ENCODE peak calls at places on chromosome 1, in six cellular contexts. U is neuronal stem cell, V is Peyer's patch, K is kidney, W is tibial nerve, P is suprapubic skin. X is an unnamed sample.
A peak's percentile ranks its signal among the peaks of the same experiment; 100 is the strongest.

GRCh38 chr1:111222308-111223125 is 5.0 kb upstream of the CHI3L2 start:
- DNase-seq in U (peak; percentile 71), V (peak; percentile 92), K (peak; percentile 88), W (peak; percentile 71), P (peak; percentile 90), X (peak; percentile 23)

GRCh38 chr1:89974701-89975470 is 20.0 kb upstream of the ZNF326 start:
- DNase-seq in U (no peak), V (no peak), K (no peak), W (no peak), P (no peak), X (no peak)

GRCh38 chr1:244012232-244012631 is 38.9 kb upstream of the ZBTB18 start:
- DNase-seq in U (no peak), V (no peak), K (no peak), W (no peak), P (no peak), X (no peak)

GRCh38 chr1:912740-913301 is 10.9 kb upstream of the SAMD11 start:
- DNase-seq in U (no peak), V (peak; percentile 45), K (peak; percentile 64), W (no peak), P (no peak), X (no peak)

GRCh38 chr1:24909388-24909898 is 20.6 kb downstream of the RUNX3 start:
- DNase-seq in U (peak; percentile 44), V (peak; percentile 84), K (peak; percentile 67), W (peak; percentile 44), P (no peak), X (no peak)

GRCh38 chr1:151611288-151611790 is 511 bp upstream of the SNX27 start:
- DNase-seq in U (no peak), V (peak; percentile 58), K (no peak), W (peak; percentile 72), P (no peak), X (no peak)

GRCh38 chr1:236142358-236143103 is at the start of gene GPR137B:
- DNase-seq in U (peak; percentile 43), V (peak; percentile 74), K (no peak), W (peak; percentile 26), P (no peak), X (no peak)

GRCh38 chr1:240100351-240100750 is 8.7 kb downstream of the FMN2 start:
- DNase-seq in U (no peak), V (no peak), K (no peak), W (no peak), P (no peak), X (no peak)

GRCh38 chr1:80217377-80217986 is 1211.0 kb upstream of the ADGRL4 start:
- DNase-seq in U (peak; percentile 5), V (no peak), K (no peak), W (peak; percentile 8), P (no peak), X (peak; percentile 49)

GRCh38 chr1:58695206-58695605 is 4.7 kb downstream of the MYSM1 start:
- DNase-seq in U (no peak), V (no peak), K (no peak), W (no peak), P (no peak), X (no peak)

GRCh38 chr1:38025664-38026063 is 13.1 kb downstream of the UTP11 start:
- DNase-seq in U (no peak), V (no peak), K (no peak), W (no peak), P (no peak), X (no peak)

GRCh38 chr1:36487906-36488305 is 5.2 kb upstream of the CSF3R start:
- DNase-seq in U (no peak), V (no peak), K (no peak), W (no peak), P (no peak), X (no peak)

GRCh38 chr1:58583496-58583895 is 6.4 kb upstream of the TACSTD2 start:
- DNase-seq in U (no peak), V (no peak), K (no peak), W (no peak), P (no peak), X (no peak)

DNA sequence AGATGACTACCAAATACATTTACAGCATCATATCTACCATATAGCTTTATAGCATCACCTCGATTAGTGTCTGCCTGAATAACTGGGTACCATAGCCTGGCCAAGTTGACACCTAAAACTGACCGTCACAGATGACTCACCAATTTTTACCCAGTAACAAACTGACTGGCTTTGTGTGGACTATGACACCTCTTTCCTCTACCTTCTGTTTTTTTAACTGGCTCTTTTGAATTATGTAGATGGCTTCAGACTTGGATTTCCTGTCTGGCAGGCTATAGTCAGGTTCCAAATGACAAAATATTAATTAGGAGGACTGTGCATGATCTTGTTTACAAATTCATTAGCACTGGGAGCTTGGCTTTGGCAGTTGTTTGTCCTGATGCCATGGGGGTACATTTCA is 360.3 kb downstream of the TGFB2 start:
- DNase-seq in U (no peak), V (no peak), K (no peak), W (no peak), P (no peak), X (no peak)
- H3K27ac ChIP-seq in U (no peak overlapping the region), V (no peak overlapping the region), K (no peak overlapping the region), W (peak overlapping the region; percentile 41), P (no peak overlapping the region), X (no peak overlapping the region)

GRCh38 chr1:14945132-14946010 is 208.2 kb upstream of the TMEM51 start:
- DNase-seq in U (no peak), V (no peak), K (peak; percentile 90), W (no peak), P (no peak), X (no peak)

GRCh38 chr1:14946567-14947285 is 206.8 kb upstream of the TMEM51 start:
- DNase-seq in U (no peak), V (no peak), K (peak; percentile 77), W (no peak), P (no peak), X (no peak)

GRCh38 chr1:14943516-14943851 is 210.1 kb upstream of the TMEM51 start:
- DNase-seq in U (no peak), V (no peak), K (no peak), W (no peak), P (no peak), X (no peak)

GRCh38 chr1:14946011-14946359 is 207.6 kb upstream of the TMEM51 start:
- DNase-seq in U (no peak), V (no peak), K (no peak), W (no peak), P (no peak), X (no peak)

GRCh38 chr1:14944471-14944981 is 209.0 kb upstream of the TMEM51 start:
- DNase-seq in U (no peak), V (no peak), K (peak; percentile 65), W (no peak), P (no peak), X (no peak)
- H3K27ac ChIP-seq in U (peak overlapping the region; percentile 54), V (peak overlapping the region; percentile 38), K (peak overlapping the region; percentile 82), W (peak overlapping the region; percentile 82), P (peak overlapping the region; percentile 88), X (no peak overlapping the region)

GRCh38 chr1:172556461-172556860 is 23.5 kb downstream of the SUCO start:
- DNase-seq in U (no peak), V (no peak), K (no peak), W (no peak), P (no peak), X (no peak)
- H3K27ac ChIP-seq in U (no peak overlapping the region), V (no peak overlapping the region), K (no peak overlapping the region), W (no peak overlapping the region), P (no peak overlapping the region), X (no peak overlapping the region)

DNA sequence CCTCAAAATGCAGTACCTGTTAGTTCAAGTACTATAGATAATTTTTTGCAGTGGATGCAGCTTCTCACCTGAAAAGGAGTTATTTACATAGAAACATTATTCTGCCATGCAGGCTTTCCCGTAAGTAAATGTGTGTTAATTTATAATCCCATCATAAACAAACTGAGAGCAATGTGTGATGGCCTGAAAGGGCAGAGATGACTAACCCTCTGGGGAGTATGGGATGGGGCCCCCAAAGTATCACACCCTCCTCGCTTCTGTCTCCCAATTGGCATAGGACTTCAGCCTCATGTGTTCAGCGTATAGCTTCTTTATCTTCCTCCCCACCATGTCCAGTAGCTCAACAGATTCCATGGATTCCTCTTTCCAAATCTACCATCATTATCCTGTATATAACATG is 7.6 kb downstream of the HMGCL start:
- DNase-seq in U (no peak), V (no peak), K (no peak), W (no peak), P (no peak), X (no peak)
- H3K27ac ChIP-seq in U (no peak overlapping the region), V (no peak overlapping the region), K (no peak overlapping the region), W (no peak overlapping the region), P (no peak overlapping the region), X (no peak overlapping the region)

DNA sequence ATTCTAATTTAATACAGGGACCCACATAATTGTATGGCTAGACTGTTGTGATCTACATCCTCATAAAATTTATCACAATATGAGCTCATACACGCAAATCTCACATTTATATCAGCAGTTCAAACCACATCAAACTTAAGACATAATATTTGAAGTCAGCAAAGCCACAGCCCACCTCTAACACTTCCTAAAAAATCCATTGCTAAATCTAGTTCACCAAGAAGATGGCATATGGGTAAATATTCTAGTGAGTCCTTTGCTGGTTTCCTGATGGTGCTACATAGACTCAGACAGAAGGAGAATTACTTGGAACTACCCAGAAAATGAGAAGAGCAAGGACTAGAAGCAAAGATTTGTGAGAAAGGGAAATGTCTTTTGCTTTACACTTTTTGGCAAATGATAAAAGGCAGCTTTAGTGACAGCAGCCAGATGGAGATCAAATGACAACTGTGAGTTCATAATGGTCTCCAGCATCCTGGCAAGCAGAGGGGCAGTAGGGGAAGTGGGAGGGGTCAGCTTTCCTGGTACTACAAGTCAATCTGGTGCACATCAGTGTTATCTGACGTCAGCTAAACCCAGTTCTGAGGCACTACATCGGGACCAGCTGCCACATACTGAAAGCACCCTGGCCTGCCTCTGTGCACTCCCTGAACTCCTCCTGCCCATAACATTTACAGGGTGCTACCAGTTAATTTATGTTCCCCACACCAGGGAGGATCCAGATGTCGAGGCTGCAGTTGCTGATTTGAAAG is 10.6 kb upstream of the GADD45A start:
- DNase-seq in U (no peak), V (peak; percentile 55), K (no peak), W (peak; percentile 17), P (no peak), X (peak; percentile 71)
- H3K27ac ChIP-seq in U (no peak overlapping the region), V (no peak overlapping the region), K (no peak overlapping the region), W (peak overlapping the region; percentile 36), P (peak overlapping the region; percentile 25), X (peak overlapping the region; percentile 54)

X was measured in MM.1S.